ENCODE peak calls at places on chromosomes 16 and 17, in five cellular contexts. One of them, this sample, is unnamed.

GRCh38 chr16:21161211-21161610 is 2.7 kb downstream of the LDAF1 start:
- DNase-seq in stimulated activated CD8-positive, alpha-beta memory T cell treated with anti-CD3 and anti-CD28 coated beads, Interleukin-2, amount 100 ng/mL, for 1 hour: no peak
- DNase-seq in activated T-helper 1 cell treated with Interleukin-2 at 50 U/mL for 16 hours: no peak
- DNase-seq in NCI-H446: no peak
- DNase-seq in lower lobe of right lung: no peak
- DNase-seq in this sample: no peak

GRCh38 chr16:8898660-8899318 is 16.6 kb downstream of the LITAFD start:
- DNase-seq in stimulated activated CD8-positive, alpha-beta memory T cell treated with anti-CD3 and anti-CD28 coated beads, Interleukin-2, amount 100 ng/mL, for 1 hour: no peak
- DNase-seq in activated T-helper 1 cell treated with Interleukin-2 at 50 U/mL for 16 hours: no peak
- DNase-seq in NCI-H446: no peak
- DNase-seq in lower lobe of right lung: no peak
- DNase-seq in this sample: no peak

GRCh38 chr17:13337864-13338371 is 263.8 kb downstream of the HS3ST3A1 start:
- DNase-seq in stimulated activated CD8-positive, alpha-beta memory T cell treated with anti-CD3 and anti-CD28 coated beads, Interleukin-2, amount 100 ng/mL, for 1 hour: no peak
- DNase-seq in activated T-helper 1 cell treated with Interleukin-2 at 50 U/mL for 16 hours: no peak
- DNase-seq in NCI-H446: peak
- DNase-seq in lower lobe of right lung: no peak
- DNase-seq in this sample: peak

GRCh38 chr17:80703109-80703508 is 158.5 kb downstream of the RPTOR start:
- DNase-seq in stimulated activated CD8-positive, alpha-beta memory T cell treated with anti-CD3 and anti-CD28 coated beads, Interleukin-2, amount 100 ng/mL, for 1 hour: no peak
- DNase-seq in activated T-helper 1 cell treated with Interleukin-2 at 50 U/mL for 16 hours: no peak
- DNase-seq in NCI-H446: no peak
- DNase-seq in lower lobe of right lung: no peak
- DNase-seq in this sample: no peak

GRCh38 chr17:34386925-34387550 is 24.0 kb upstream of the CCL1 start:
- DNase-seq in stimulated activated CD8-positive, alpha-beta memory T cell treated with anti-CD3 and anti-CD28 coated beads, Interleukin-2, amount 100 ng/mL, for 1 hour: no peak
- DNase-seq in activated T-helper 1 cell treated with Interleukin-2 at 50 U/mL for 16 hours: no peak
- DNase-seq in NCI-H446: no peak
- DNase-seq in lower lobe of right lung: no peak
- DNase-seq in this sample: no peak

GRCh38 chr17:43832168-43832975 is 574 bp downstream of the MPP3 start:
- DNase-seq in stimulated activated CD8-positive, alpha-beta memory T cell treated with anti-CD3 and anti-CD28 coated beads, Interleukin-2, amount 100 ng/mL, for 1 hour: no peak
- DNase-seq in activated T-helper 1 cell treated with Interleukin-2 at 50 U/mL for 16 hours: no peak
- DNase-seq in NCI-H446: peak
- DNase-seq in lower lobe of right lung: peak
- DNase-seq in this sample: no peak

GRCh38 chr17:37637956-37638355 is 5.3 kb downstream of the DDX52 start:
- DNase-seq in stimulated activated CD8-positive, alpha-beta memory T cell treated with anti-CD3 and anti-CD28 coated beads, Interleukin-2, amount 100 ng/mL, for 1 hour: no peak
- DNase-seq in activated T-helper 1 cell treated with Interleukin-2 at 50 U/mL for 16 hours: no peak
- DNase-seq in NCI-H446: no peak
- DNase-seq in lower lobe of right lung: no peak
- DNase-seq in this sample: no peak

GRCh38 chr17:21382560-21383495 is 6.7 kb downstream of the KCNJ12 start:
- DNase-seq in stimulated activated CD8-positive, alpha-beta memory T cell treated with anti-CD3 and anti-CD28 coated beads, Interleukin-2, amount 100 ng/mL, for 1 hour: no peak
- DNase-seq in activated T-helper 1 cell treated with Interleukin-2 at 50 U/mL for 16 hours: no peak
- DNase-seq in NCI-H446: peak
- DNase-seq in lower lobe of right lung: no peak
- DNase-seq in this sample: peak

GRCh38 chr16:75415169-75415908 is 18.0 kb downstream of the CFDP1 start:
- DNase-seq in stimulated activated CD8-positive, alpha-beta memory T cell treated with anti-CD3 and anti-CD28 coated beads, Interleukin-2, amount 100 ng/mL, for 1 hour: no peak
- DNase-seq in activated T-helper 1 cell treated with Interleukin-2 at 50 U/mL for 16 hours: no peak
- DNase-seq in NCI-H446: no peak
- DNase-seq in lower lobe of right lung: no peak
- DNase-seq in this sample: no peak

GRCh38 chr17:76076100-76076764 is 1.7 kb downstream of the GALR2 start:
- DNase-seq in stimulated activated CD8-positive, alpha-beta memory T cell treated with anti-CD3 and anti-CD28 coated beads, Interleukin-2, amount 100 ng/mL, for 1 hour: no peak
- DNase-seq in activated T-helper 1 cell treated with Interleukin-2 at 50 U/mL for 16 hours: no peak
- DNase-seq in NCI-H446: no peak
- DNase-seq in lower lobe of right lung: no peak
- DNase-seq in this sample: no peak

GRCh38 chr17:77155125-77155524 is 14.4 kb downstream of the SEC14L1 start:
- DNase-seq in stimulated activated CD8-positive, alpha-beta memory T cell treated with anti-CD3 and anti-CD28 coated beads, Interleukin-2, amount 100 ng/mL, for 1 hour: no peak
- DNase-seq in activated T-helper 1 cell treated with Interleukin-2 at 50 U/mL for 16 hours: no peak
- DNase-seq in NCI-H446: no peak
- DNase-seq in lower lobe of right lung: no peak
- DNase-seq in this sample: no peak

GRCh38 chr16:1141201-1141600 is 11.7 kb upstream of the CACNA1H start:
- DNase-seq in stimulated activated CD8-positive, alpha-beta memory T cell treated with anti-CD3 and anti-CD28 coated beads, Interleukin-2, amount 100 ng/mL, for 1 hour: no peak
- DNase-seq in activated T-helper 1 cell treated with Interleukin-2 at 50 U/mL for 16 hours: no peak
- DNase-seq in NCI-H446: no peak
- DNase-seq in lower lobe of right lung: no peak
- DNase-seq in this sample: no peak

GRCh38 chr16:19851476-19851875 is 33.2 kb downstream of the GPRC5B start:
- DNase-seq in stimulated activated CD8-positive, alpha-beta memory T cell treated with anti-CD3 and anti-CD28 coated beads, Interleukin-2, amount 100 ng/mL, for 1 hour: no peak
- DNase-seq in activated T-helper 1 cell treated with Interleukin-2 at 50 U/mL for 16 hours: no peak
- DNase-seq in NCI-H446: no peak
- DNase-seq in lower lobe of right lung: no peak
- DNase-seq in this sample: no peak

GRCh38 chr17:17073627-17074521 is 31.6 kb downstream of the MPRIP start:
- DNase-seq in stimulated activated CD8-positive, alpha-beta memory T cell treated with anti-CD3 and anti-CD28 coated beads, Interleukin-2, amount 100 ng/mL, for 1 hour: no peak
- DNase-seq in activated T-helper 1 cell treated with Interleukin-2 at 50 U/mL for 16 hours: no peak
- DNase-seq in NCI-H446: no peak
- DNase-seq in lower lobe of right lung: peak
- DNase-seq in this sample: no peak

GRCh38 chr17:40035162-40035559 is 19.0 kb downstream of the MED24 start:
- DNase-seq in stimulated activated CD8-positive, alpha-beta memory T cell treated with anti-CD3 and anti-CD28 coated beads, Interleukin-2, amount 100 ng/mL, for 1 hour: no peak
- DNase-seq in activated T-helper 1 cell treated with Interleukin-2 at 50 U/mL for 16 hours: no peak
- DNase-seq in NCI-H446: no peak
- DNase-seq in lower lobe of right lung: no peak
- DNase-seq in this sample: peak

GRCh38 chr16:31508706-31509523 is 724 bp upstream of the RUSF1 start:
- DNase-seq in stimulated activated CD8-positive, alpha-beta memory T cell treated with anti-CD3 and anti-CD28 coated beads, Interleukin-2, amount 100 ng/mL, for 1 hour: no peak
- DNase-seq in activated T-helper 1 cell treated with Interleukin-2 at 50 U/mL for 16 hours: no peak
- DNase-seq in NCI-H446: no peak
- DNase-seq in lower lobe of right lung: no peak
- DNase-seq in this sample: no peak

This sample was measured in NCI-H1694 treated with DMSO at 0.1 percent for 48 hours.